ENCODE peak calls at places on chromosomes 16 and 17, in ten cellular contexts. One of them, this sample, is unnamed.

GRCh38 chr17:37068266-37068665 is 119.5 kb downstream of the AATF start:
- DNase-seq in T-helper 1 cell: no peak
- DNase-seq in GM23338: no peak
- DNase-seq in endodermal cell: peak
- DNase-seq in astrocyte of the hippocampus: no peak
- DNase-seq in stimulated activated CD8-positive, alpha-beta memory T cell treated with anti-CD3 and anti-CD28 coated beads, Interleukin-7, amount 100 ng/mL, for 1 hour: no peak
- DNase-seq in T-cell: no peak
- DNase-seq in omental fat pad: no peak
- DNase-seq in neural progenitor cell: no peak
- DNase-seq in Karpas-422: no peak
- DNase-seq in this sample: no peak

GRCh38 chr17:46195939-46196338 is 2.7 kb upstream of the KANSL1 start:
- DNase-seq in T-helper 1 cell: no peak
- DNase-seq in GM23338: no peak
- DNase-seq in endodermal cell: no peak
- DNase-seq in astrocyte of the hippocampus: no peak
- DNase-seq in stimulated activated CD8-positive, alpha-beta memory T cell treated with anti-CD3 and anti-CD28 coated beads, Interleukin-7, amount 100 ng/mL, for 1 hour: no peak
- DNase-seq in T-cell: no peak
- DNase-seq in omental fat pad: no peak
- DNase-seq in neural progenitor cell: no peak
- DNase-seq in Karpas-422: no peak
- DNase-seq in this sample: no peak

GRCh38 chr17:16379654-16380053 is 1.2 kb upstream of the UBB start:
- DNase-seq in T-helper 1 cell: no peak
- DNase-seq in GM23338: no peak
- DNase-seq in endodermal cell: peak
- DNase-seq in astrocyte of the hippocampus: no peak
- DNase-seq in stimulated activated CD8-positive, alpha-beta memory T cell treated with anti-CD3 and anti-CD28 coated beads, Interleukin-7, amount 100 ng/mL, for 1 hour: no peak
- DNase-seq in T-cell: no peak
- DNase-seq in omental fat pad: no peak
- DNase-seq in neural progenitor cell: no peak
- DNase-seq in Karpas-422: no peak
- DNase-seq in this sample: no peak

GRCh38 chr16:88999457-89000206 is 22.6 kb upstream of the CBFA2T3 start:
- DNase-seq in T-helper 1 cell: no peak
- DNase-seq in GM23338: peak
- DNase-seq in endodermal cell: peak
- DNase-seq in astrocyte of the hippocampus: no peak
- DNase-seq in stimulated activated CD8-positive, alpha-beta memory T cell treated with anti-CD3 and anti-CD28 coated beads, Interleukin-7, amount 100 ng/mL, for 1 hour: no peak
- DNase-seq in T-cell: peak
- DNase-seq in omental fat pad: no peak
- DNase-seq in neural progenitor cell: no peak
- DNase-seq in Karpas-422: no peak
- DNase-seq in this sample: no peak

GRCh38 chr16:25177831-25178688 is 38.7 kb upstream of the AQP8 start:
- DNase-seq in T-helper 1 cell: no peak
- DNase-seq in GM23338: no peak
- DNase-seq in endodermal cell: no peak
- DNase-seq in astrocyte of the hippocampus: no peak
- DNase-seq in stimulated activated CD8-positive, alpha-beta memory T cell treated with anti-CD3 and anti-CD28 coated beads, Interleukin-7, amount 100 ng/mL, for 1 hour: no peak
- DNase-seq in T-cell: no peak
- DNase-seq in omental fat pad: no peak
- DNase-seq in neural progenitor cell: no peak
- DNase-seq in Karpas-422: peak
- DNase-seq in this sample: no peak

GRCh38 chr17:47235506-47235905 is 18.1 kb upstream of the ITGB3 start:
- DNase-seq in T-helper 1 cell: no peak
- DNase-seq in GM23338: no peak
- DNase-seq in endodermal cell: no peak
- DNase-seq in astrocyte of the hippocampus: no peak
- DNase-seq in stimulated activated CD8-positive, alpha-beta memory T cell treated with anti-CD3 and anti-CD28 coated beads, Interleukin-7, amount 100 ng/mL, for 1 hour: no peak
- DNase-seq in T-cell: no peak
- DNase-seq in omental fat pad: no peak
- DNase-seq in neural progenitor cell: no peak
- DNase-seq in Karpas-422: no peak
- DNase-seq in this sample: no peak

GRCh38 chr16:75472908-75473877 is 8.7 kb upstream of the TMEM170A start:
- DNase-seq in T-helper 1 cell: no peak
- DNase-seq in GM23338: no peak
- DNase-seq in endodermal cell: no peak
- DNase-seq in astrocyte of the hippocampus: no peak
- DNase-seq in stimulated activated CD8-positive, alpha-beta memory T cell treated with anti-CD3 and anti-CD28 coated beads, Interleukin-7, amount 100 ng/mL, for 1 hour: no peak
- DNase-seq in T-cell: no peak
- DNase-seq in omental fat pad: no peak
- DNase-seq in neural progenitor cell: no peak
- DNase-seq in Karpas-422: no peak
- DNase-seq in this sample: no peak

GRCh38 chr16:66516808-66517585 is 32.9 kb downstream of the TK2 start:
- DNase-seq in T-helper 1 cell: peak
- DNase-seq in GM23338: no peak
- DNase-seq in endodermal cell: peak
- DNase-seq in astrocyte of the hippocampus: peak
- DNase-seq in stimulated activated CD8-positive, alpha-beta memory T cell treated with anti-CD3 and anti-CD28 coated beads, Interleukin-7, amount 100 ng/mL, for 1 hour: peak
- DNase-seq in T-cell: peak
- DNase-seq in omental fat pad: peak
- DNase-seq in neural progenitor cell: peak
- DNase-seq in Karpas-422: peak
- DNase-seq in this sample: peak

GRCh38 chr17:41065829-41066624 is at the start of gene KRTAP2-4:
- DNase-seq in T-helper 1 cell: no peak
- DNase-seq in GM23338: no peak
- DNase-seq in endodermal cell: no peak
- DNase-seq in astrocyte of the hippocampus: peak
- DNase-seq in stimulated activated CD8-positive, alpha-beta memory T cell treated with anti-CD3 and anti-CD28 coated beads, Interleukin-7, amount 100 ng/mL, for 1 hour: no peak
- DNase-seq in T-cell: no peak
- DNase-seq in omental fat pad: no peak
- DNase-seq in neural progenitor cell: no peak
- DNase-seq in Karpas-422: no peak
- DNase-seq in this sample: peak

GRCh38 chr16:22171953-22172352 is 9.6 kb downstream of the SDR42E2 start:
- DNase-seq in T-helper 1 cell: no peak
- DNase-seq in GM23338: no peak
- DNase-seq in endodermal cell: no peak
- DNase-seq in astrocyte of the hippocampus: no peak
- DNase-seq in stimulated activated CD8-positive, alpha-beta memory T cell treated with anti-CD3 and anti-CD28 coated beads, Interleukin-7, amount 100 ng/mL, for 1 hour: no peak
- DNase-seq in T-cell: no peak
- DNase-seq in omental fat pad: no peak
- DNase-seq in neural progenitor cell: no peak
- DNase-seq in Karpas-422: no peak
- DNase-seq in this sample: no peak

GRCh38 chr16:55605756-55606155 is 39.3 kb downstream of the CAPNS2 start:
- DNase-seq in T-helper 1 cell: no peak
- DNase-seq in GM23338: no peak
- DNase-seq in endodermal cell: no peak
- DNase-seq in astrocyte of the hippocampus: peak
- DNase-seq in stimulated activated CD8-positive, alpha-beta memory T cell treated with anti-CD3 and anti-CD28 coated beads, Interleukin-7, amount 100 ng/mL, for 1 hour: no peak
- DNase-seq in T-cell: no peak
- DNase-seq in omental fat pad: no peak
- DNase-seq in neural progenitor cell: no peak
- DNase-seq in Karpas-422: no peak
- DNase-seq in this sample: no peak

GRCh38 chr16:3173892-3174617 is 13.9 kb upstream of the OR1F1 start:
- DNase-seq in T-helper 1 cell: no peak
- DNase-seq in GM23338: peak
- DNase-seq in endodermal cell: peak
- DNase-seq in astrocyte of the hippocampus: no peak
- DNase-seq in stimulated activated CD8-positive, alpha-beta memory T cell treated with anti-CD3 and anti-CD28 coated beads, Interleukin-7, amount 100 ng/mL, for 1 hour: no peak
- DNase-seq in T-cell: no peak
- DNase-seq in omental fat pad: no peak
- DNase-seq in neural progenitor cell: peak
- DNase-seq in Karpas-422: peak
- DNase-seq in this sample: no peak

GRCh38 chr16:3454093-3454492 is 10.6 kb downstream of the NAA60 start:
- DNase-seq in T-helper 1 cell: no peak
- DNase-seq in GM23338: peak
- DNase-seq in endodermal cell: peak
- DNase-seq in astrocyte of the hippocampus: no peak
- DNase-seq in stimulated activated CD8-positive, alpha-beta memory T cell treated with anti-CD3 and anti-CD28 coated beads, Interleukin-7, amount 100 ng/mL, for 1 hour: no peak
- DNase-seq in T-cell: no peak
- DNase-seq in omental fat pad: no peak
- DNase-seq in neural progenitor cell: no peak
- DNase-seq in Karpas-422: no peak
- DNase-seq in this sample: no peak

GRCh38 chr17:48215583-48216139 is 108.1 kb downstream of the SNX11 start:
- DNase-seq in T-helper 1 cell: no peak
- DNase-seq in GM23338: peak
- DNase-seq in endodermal cell: peak
- DNase-seq in astrocyte of the hippocampus: peak
- DNase-seq in stimulated activated CD8-positive, alpha-beta memory T cell treated with anti-CD3 and anti-CD28 coated beads, Interleukin-7, amount 100 ng/mL, for 1 hour: no peak
- DNase-seq in T-cell: no peak
- DNase-seq in omental fat pad: no peak
- DNase-seq in neural progenitor cell: peak
- DNase-seq in Karpas-422: peak
- DNase-seq in this sample: peak

GRCh38 chr17:19247423-19247822 is 10.3 kb downstream of the EPN2 start:
- DNase-seq in T-helper 1 cell: no peak
- DNase-seq in GM23338: no peak
- DNase-seq in endodermal cell: no peak
- DNase-seq in astrocyte of the hippocampus: no peak
- DNase-seq in stimulated activated CD8-positive, alpha-beta memory T cell treated with anti-CD3 and anti-CD28 coated beads, Interleukin-7, amount 100 ng/mL, for 1 hour: no peak
- DNase-seq in T-cell: no peak
- DNase-seq in omental fat pad: no peak
- DNase-seq in neural progenitor cell: no peak
- DNase-seq in Karpas-422: no peak
- DNase-seq in this sample: no peak

GRCh38 chr16:75304521-75305363 is 53.3 kb upstream of the BCAR1 start:
- DNase-seq in T-helper 1 cell: no peak
- DNase-seq in GM23338: no peak
- DNase-seq in endodermal cell: no peak
- DNase-seq in astrocyte of the hippocampus: peak
- DNase-seq in stimulated activated CD8-positive, alpha-beta memory T cell treated with anti-CD3 and anti-CD28 coated beads, Interleukin-7, amount 100 ng/mL, for 1 hour: no peak
- DNase-seq in T-cell: no peak
- DNase-seq in omental fat pad: no peak
- DNase-seq in neural progenitor cell: no peak
- DNase-seq in Karpas-422: no peak
- DNase-seq in this sample: peak

GRCh38 chr17:69437475-69437874 is 23.0 kb downstream of the MAP2K6 start:
- DNase-seq in T-helper 1 cell: no peak
- DNase-seq in GM23338: no peak
- DNase-seq in endodermal cell: no peak
- DNase-seq in astrocyte of the hippocampus: no peak
- DNase-seq in stimulated activated CD8-positive, alpha-beta memory T cell treated with anti-CD3 and anti-CD28 coated beads, Interleukin-7, amount 100 ng/mL, for 1 hour: no peak
- DNase-seq in T-cell: no peak
- DNase-seq in omental fat pad: no peak
- DNase-seq in neural progenitor cell: no peak
- DNase-seq in Karpas-422: no peak
- DNase-seq in this sample: no peak

GRCh38 chr16:22297114-22297870 is at the start of gene POLR3E:
- DNase-seq in T-helper 1 cell: peak
- DNase-seq in GM23338: peak
- DNase-seq in endodermal cell: peak
- DNase-seq in astrocyte of the hippocampus: peak
- DNase-seq in stimulated activated CD8-positive, alpha-beta memory T cell treated with anti-CD3 and anti-CD28 coated beads, Interleukin-7, amount 100 ng/mL, for 1 hour: peak
- DNase-seq in T-cell: peak
- DNase-seq in omental fat pad: peak
- DNase-seq in neural progenitor cell: peak
- DNase-seq in Karpas-422: peak
- DNase-seq in this sample: peak

GRCh38 chr17:7886227-7887037 is 2.2 kb upstream of the CHD3 start:
- DNase-seq in T-helper 1 cell: peak
- DNase-seq in GM23338: peak
- DNase-seq in endodermal cell: peak
- DNase-seq in astrocyte of the hippocampus: peak
- DNase-seq in stimulated activated CD8-positive, alpha-beta memory T cell treated with anti-CD3 and anti-CD28 coated beads, Interleukin-7, amount 100 ng/mL, for 1 hour: no peak
- DNase-seq in T-cell: no peak
- DNase-seq in omental fat pad: no peak
- DNase-seq in neural progenitor cell: peak
- DNase-seq in Karpas-422: peak
- DNase-seq in this sample: peak

GRCh38 chr17:17343160-17343735 is 40.1 kb downstream of the NT5M start:
- DNase-seq in T-helper 1 cell: no peak
- DNase-seq in GM23338: no peak
- DNase-seq in endodermal cell: peak
- DNase-seq in astrocyte of the hippocampus: no peak
- DNase-seq in stimulated activated CD8-positive, alpha-beta memory T cell treated with anti-CD3 and anti-CD28 coated beads, Interleukin-7, amount 100 ng/mL, for 1 hour: no peak
- DNase-seq in T-cell: no peak
- DNase-seq in omental fat pad: peak
- DNase-seq in neural progenitor cell: no peak
- DNase-seq in Karpas-422: no peak
- DNase-seq in this sample: no peak

GRCh38 chr17:71486171-71486740 is 634.6 kb upstream of the SOX9 start:
- DNase-seq in T-helper 1 cell: no peak
- DNase-seq in GM23338: no peak
- DNase-seq in endodermal cell: no peak
- DNase-seq in astrocyte of the hippocampus: peak
- DNase-seq in stimulated activated CD8-positive, alpha-beta memory T cell treated with anti-CD3 and anti-CD28 coated beads, Interleukin-7, amount 100 ng/mL, for 1 hour: no peak
- DNase-seq in T-cell: no peak
- DNase-seq in omental fat pad: no peak
- DNase-seq in neural progenitor cell: no peak
- DNase-seq in Karpas-422: no peak
- DNase-seq in this sample: no peak

GRCh38 chr17:44024271-44024663 is 9.5 kb upstream of the TMEM101 start:
- DNase-seq in T-helper 1 cell: no peak
- DNase-seq in GM23338: no peak
- DNase-seq in endodermal cell: no peak
- DNase-seq in astrocyte of the hippocampus: no peak
- DNase-seq in stimulated activated CD8-positive, alpha-beta memory T cell treated with anti-CD3 and anti-CD28 coated beads, Interleukin-7, amount 100 ng/mL, for 1 hour: no peak
- DNase-seq in T-cell: no peak
- DNase-seq in omental fat pad: no peak
- DNase-seq in neural progenitor cell: no peak
- DNase-seq in Karpas-422: no peak
- DNase-seq in this sample: no peak

GRCh38 chr16:73058616-73059409 is 10.9 kb upstream of the ZFHX3 start:
- DNase-seq in T-helper 1 cell: no peak
- DNase-seq in GM23338: peak
- DNase-seq in endodermal cell: peak
- DNase-seq in astrocyte of the hippocampus: peak
- DNase-seq in stimulated activated CD8-positive, alpha-beta memory T cell treated with anti-CD3 and anti-CD28 coated beads, Interleukin-7, amount 100 ng/mL, for 1 hour: no peak
- DNase-seq in T-cell: no peak
- DNase-seq in omental fat pad: no peak
- DNase-seq in neural progenitor cell: peak
- DNase-seq in Karpas-422: peak
- DNase-seq in this sample: peak

GRCh38 chr17:2107050-2107449 is 52.1 kb downstream of the HIC1 start:
- DNase-seq in T-helper 1 cell: no peak
- DNase-seq in GM23338: no peak
- DNase-seq in endodermal cell: no peak
- DNase-seq in astrocyte of the hippocampus: no peak
- DNase-seq in stimulated activated CD8-positive, alpha-beta memory T cell treated with anti-CD3 and anti-CD28 coated beads, Interleukin-7, amount 100 ng/mL, for 1 hour: no peak
- DNase-seq in T-cell: no peak
- DNase-seq in omental fat pad: no peak
- DNase-seq in neural progenitor cell: no peak
- DNase-seq in Karpas-422: no peak
- DNase-seq in this sample: no peak